ENCODE peak calls at places on chromosome 4, in ten cellular contexts. L is naive thymus-derived CD4-positive, alpha-beta T cell; N is WERI-Rb-1; J is HL-60; Z is Jurkat, Clone E6-1; X is lower lobe of right lung; U is left ventricle myocardium inferior; I is PC-9; F is transverse colon; O is Panc1. R is an unnamed sample.

GRCh38 chr4:147481577-147482109 is 746 bp downstream of the EDNRA start:
- DNase-seq in J (no peak), O (no peak), U (no peak), L (no peak), X (no peak), Z (no peak), I (no peak), F (no peak), N (no peak), R (no peak)

GRCh38 chr4:75683482-75684155 is 10.4 kb upstream of the G3BP2 start:
- DNase-seq in O (no peak), N (no peak), F (no peak), Z (no peak), J (no peak), L (no peak), I (no peak), U (no peak), X (no peak), R (no peak)

GRCh38 chr4:145887241-145887964 is 51.2 kb downstream of the ZNF827 start:
- DNase-seq in J (no peak), F (no peak), O (no peak), X (no peak), U (no peak), L (no peak), N (no peak), I (no peak), Z (no peak), R (peak)

GRCh38 chr4:107619065-107619464 is 101.0 kb downstream of the PAPSS1 start:
- DNase-seq in I (no peak), U (no peak), X (no peak), Z (no peak), N (no peak), F (no peak), L (no peak), J (no peak), O (no peak), R (peak)

GRCh38 chr4:124913237-124913636 is 200.7 kb upstream of the ANKRD50 start:
- DNase-seq in L (no peak), N (no peak), X (no peak), Z (no peak), I (no peak), O (no peak), J (no peak), F (no peak), U (no peak), R (no peak)

GRCh38 chr4:89307446-89308160 is at the start of gene GPRIN3:
- DNase-seq in O (no peak), F (peak), L (peak), N (peak), Z (no peak), U (peak), J (no peak), I (peak), X (peak), R (peak)

GRCh38 chr4:123649644-123650356 is 253.2 kb downstream of the SPRY1 start:
- DNase-seq in L (no peak), J (no peak), U (no peak), F (peak), N (peak), I (no peak), Z (no peak), O (no peak), X (no peak), R (peak)

GRCh38 chr4:8315343-8316250 is 46.0 kb downstream of the HTRA3 start:
- DNase-seq in J (no peak), L (no peak), I (peak), N (peak), X (peak), O (no peak), Z (peak), U (peak), F (peak), R (peak)

GRCh38 chr4:182923376-182923775 is 6.2 kb upstream of the DCTD start:
- DNase-seq in N (no peak), I (no peak), X (no peak), O (no peak), J (no peak), F (no peak), U (no peak), L (no peak), Z (no peak), R (no peak)

GRCh38 chr4:7195546-7196282 is 3.4 kb downstream of the SORCS2 start:
- DNase-seq in U (no peak), Z (no peak), F (no peak), I (no peak), X (no peak), J (no peak), L (no peak), O (no peak), N (no peak), R (peak)

GRCh38 chr4:135382280-135382679 is 1180.7 kb upstream of the PABPC4L start:
- DNase-seq in Z (no peak), I (no peak), N (no peak), X (no peak), L (no peak), J (no peak), O (no peak), F (no peak), U (no peak), R (peak)

GRCh38 chr4:165096776-165097175 is 15.9 kb downstream of the TMEM192 start:
- DNase-seq in X (no peak), U (no peak), O (no peak), J (no peak), N (no peak), L (no peak), I (no peak), Z (peak), F (no peak), R (peak)

GRCh38 chr4:14178421-14178820 is 550.9 kb upstream of the BOD1L1 start:
- DNase-seq in U (no peak), Z (peak), O (no peak), I (no peak), N (no peak), L (no peak), F (no peak), X (no peak), J (no peak), R (no peak)

DNA sequence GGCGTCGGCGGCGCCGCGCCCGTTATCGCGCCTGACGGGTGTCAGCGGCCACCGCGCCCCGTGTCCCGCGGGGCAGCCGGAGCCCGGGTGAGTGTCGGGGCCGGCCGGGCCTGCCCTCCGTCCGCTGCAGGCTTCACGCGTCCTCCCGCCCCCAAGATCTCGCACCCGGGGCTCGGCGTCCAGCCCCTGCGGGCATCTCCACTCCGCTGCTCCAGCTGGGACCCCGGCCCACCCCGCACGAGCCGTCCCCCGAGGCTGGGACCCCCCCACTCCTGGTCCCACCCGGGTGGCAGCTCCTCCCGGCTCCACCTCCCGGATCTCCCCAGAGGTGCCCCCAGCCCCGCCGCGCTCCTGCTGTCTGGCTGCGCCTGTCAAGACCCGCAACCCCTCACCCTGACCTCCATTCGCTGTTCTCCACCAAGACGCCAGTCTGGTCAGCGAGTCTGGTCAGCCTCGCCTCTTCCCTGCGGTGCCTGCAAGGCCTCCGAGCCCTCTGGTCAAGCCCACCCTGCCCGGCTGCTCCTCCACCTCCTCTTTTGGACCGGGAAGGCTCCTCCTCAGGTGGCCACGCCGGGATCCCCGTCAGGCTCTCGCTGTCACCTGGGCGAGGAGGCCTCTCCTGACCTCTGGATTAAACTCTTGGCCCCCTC is 66.0 kb upstream of the NKX1-1 start:
- DNase-seq in N (peak), O (no peak), X (no peak), J (no peak), Z (no peak), L (no peak), I (no peak), F (peak), U (no peak), R (no peak)
- H3K4me3 ChIP-seq in N (peak), O (no peak), X (no peak), J (no peak), Z (no peak), L (no peak), I (no peak), F (no peak), U (peak), R (no peak)

GRCh38 chr4:3041192-3042142 is 32.9 kb downstream of the HTT-AS start:
- DNase-seq in O (no peak), N (no peak), U (peak), F (peak), I (peak), Z (no peak), X (peak), L (peak), J (no peak), R (peak)

GRCh38 chr4:3042226-3042625 is 32.1 kb downstream of the HTT-AS start:
- DNase-seq in N (no peak), X (no peak), J (no peak), U (no peak), L (no peak), I (no peak), F (no peak), Z (no peak), O (no peak), R (no peak)

GRCh38 chr4:3037957-3038451 is 36.3 kb downstream of the HTT-AS start:
- DNase-seq in O (no peak), F (no peak), X (peak), J (no peak), N (no peak), L (no peak), Z (no peak), U (peak), I (no peak), R (no peak)

GRCh38 chr4:3039706-3040366 is 34.5 kb downstream of the HTT-AS start:
- DNase-seq in X (no peak), Z (no peak), J (no peak), L (no peak), F (no peak), I (no peak), U (no peak), N (no peak), O (no peak), R (no peak)

GRCh38 chr4:3040447-3041191 is 33.7 kb downstream of the HTT-AS start:
- DNase-seq in O (no peak), L (no peak), Z (no peak), I (no peak), F (no peak), N (no peak), X (no peak), J (no peak), U (no peak), R (no peak)
- H3K4me3 ChIP-seq in O (no peak), L (peak), Z (no peak), I (no peak), F (no peak), N (no peak), X (peak), J (no peak), U (peak), R (no peak)

GRCh38 chr4:103719320-103720204 is at the start of gene TACR3:
- DNase-seq in O (no peak), F (no peak), L (no peak), X (no peak), N (no peak), I (no peak), U (no peak), J (no peak), Z (no peak), R (no peak)
- H3K4me3 ChIP-seq in O (peak), F (no peak), L (no peak), X (peak), N (no peak), I (no peak), U (peak), J (no peak), Z (no peak), R (peak)

GRCh38 chr4:173525118-173526033 is 4.7 kb downstream of the HAND2 start:
- DNase-seq in L (no peak), O (no peak), U (no peak), X (no peak), Z (no peak), I (no peak), J (no peak), N (no peak), F (no peak), R (no peak)
- H3K4me3 ChIP-seq in L (no peak), O (peak), U (peak), X (no peak), Z (no peak), I (no peak), J (no peak), N (no peak), F (peak), R (no peak)

GRCh38 chr4:48774760-48775398 is 5.2 kb downstream of the FRYL start:
- DNase-seq in X (no peak), L (no peak), I (no peak), F (no peak), N (no peak), Z (no peak), J (no peak), U (no peak), O (no peak), R (no peak)
- H3K4me3 ChIP-seq in X (no peak), L (no peak), I (no peak), F (no peak), N (no peak), Z (no peak), J (no peak), U (no peak), O (no peak), R (no peak)

GRCh38 chr4:56288663-56289062 is 98.6 kb downstream of the AASDH start:
- DNase-seq in O (no peak), X (no peak), L (no peak), I (no peak), N (no peak), Z (no peak), U (no peak), J (no peak), F (no peak), R (no peak)
- H3K4me3 ChIP-seq in O (no peak), X (no peak), L (no peak), I (no peak), N (no peak), Z (no peak), U (no peak), J (no peak), F (no peak), R (no peak)

GRCh38 chr4:97106161-97106560 is 1037.1 kb downstream of the STPG2 start:
- DNase-seq in O (no peak), Z (no peak), F (no peak), U (no peak), J (no peak), X (no peak), N (peak), I (no peak), L (no peak), R (no peak)
- H3K4me3 ChIP-seq in O (no peak), Z (no peak), F (no peak), U (no peak), J (no peak), X (no peak), N (no peak), I (no peak), L (no peak), R (no peak)

GRCh38 chr4:10584042-10584441 is 100.5 kb downstream of the CLNK start:
- DNase-seq in X (no peak), J (no peak), O (no peak), F (peak), L (no peak), Z (no peak), I (peak), U (no peak), N (no peak), R (peak)
- H3K4me3 ChIP-seq in X (peak), J (no peak), O (no peak), F (no peak), L (no peak), Z (no peak), I (no peak), U (peak), N (no peak), R (no peak)

R was measured in brain microvascular endothelial cell.